ENCODE peak calls at places on chromosomes 6 and 20, in seven cellular contexts. Y is neural progenitor cell; L is BJ; R is pancreas; B is HL-60; V is GM23248; M is CD4-positive, alpha-beta memory T cell. N is an unnamed sample. For H3K27me3, the result is how much of the 10 kb centered on the place peaks cover.

GRCh38 chr6:133240511-133241087 is 558 bp upstream of the EYA4 start:
- DNase-seq in L (no peak), Y (peak), M (no peak), R (no peak), B (no peak), V (no peak), N (no peak)

GRCh38 chr6:156720739-156721714 is 56.2 kb upstream of the ARID1B start:
- DNase-seq in V (peak), B (no peak), L (no peak), R (peak), Y (peak), M (no peak), N (no peak)

GRCh38 chr20:17833036-17833674 is 133.4 kb downstream of the BANF2 start:
- DNase-seq in R (no peak), L (no peak), Y (no peak), V (peak), B (no peak), M (no peak), N (no peak)

GRCh38 chr20:44979090-44979621 is 12.8 kb downstream of the STK4 start:
- DNase-seq in Y (no peak), B (peak), R (no peak), V (no peak), L (no peak), M (peak), N (no peak)

GRCh38 chr6:15516923-15517560 is 145.8 kb downstream of the DTNBP1 start:
- DNase-seq in V (no peak), M (no peak), B (no peak), L (no peak), R (no peak), Y (no peak), N (peak)

GRCh38 chr6:170131351-170131750 is 159.5 kb downstream of the DLL1 start:
- DNase-seq in V (no peak), Y (no peak), B (no peak), M (no peak), R (no peak), L (no peak), N (no peak)

GRCh38 chr6:72554203-72554564 is 67.7 kb upstream of the KCNQ5 start:
- DNase-seq in R (no peak), L (peak), V (peak), B (no peak), Y (no peak), M (no peak), N (no peak)

GRCh38 chr6:53512631-53513030 is 32.3 kb downstream of the GCLC start:
- DNase-seq in B (no peak), L (no peak), V (no peak), R (no peak), M (no peak), Y (no peak), N (no peak)

GRCh38 chr6:116996842-116997241 is 119.8 kb downstream of the RFX6 start:
- DNase-seq in R (no peak), Y (peak), B (no peak), V (no peak), M (no peak), L (no peak), N (no peak)

GRCh38 chr20:19806806-19807691 is 49.0 kb downstream of the RIN2 start:
- DNase-seq in M (no peak), V (no peak), R (peak), Y (no peak), L (no peak), B (no peak), N (no peak)

GRCh38 chr6:35400901-35401311 is 51.2 kb upstream of the FANCE start:
- DNase-seq in B (no peak), M (no peak), R (peak), V (peak), Y (no peak), L (no peak), N (no peak)

GRCh38 chr6:5517781-5518180 is 256.5 kb downstream of the FARS2 start:
- DNase-seq in B (no peak), M (peak), R (no peak), V (no peak), L (no peak), Y (no peak), N (no peak)

GRCh38 chr20:39036851-39037250 is 74.7 kb downstream of the DHX35 start:
- DNase-seq in V (no peak), Y (no peak), L (no peak), B (no peak), M (no peak), R (no peak), N (no peak)

GRCh38 chr6:42984924-42985475 is 630 bp downstream of the PPP2R5D start:
- DNase-seq in Y (peak), L (no peak), V (peak), B (peak), R (no peak), M (no peak), N (no peak)

GRCh38 chr20:49843770-49844169 is 31.1 kb downstream of the SLC9A8 start:
- DNase-seq in B (no peak), Y (no peak), R (no peak), M (no peak), V (no peak), L (no peak), N (no peak)

GRCh38 chr20:36833275-36834020 is 42.5 kb upstream of the TLDC2 start:
- DNase-seq in V (peak), B (no peak), R (no peak), Y (no peak), M (no peak), L (no peak), N (no peak)

GRCh38 chr6:166353507-166353906 is 11.2 kb upstream of the SFT2D1 start:
- DNase-seq in V (no peak), B (no peak), M (no peak), Y (no peak), R (no peak), L (no peak), N (no peak)

GRCh38 chr6:27311806-27312145 is 297 bp downstream of the POM121L2 start:
- DNase-seq in R (no peak), B (no peak), M (no peak), L (no peak), Y (peak), V (no peak), N (no peak)

GRCh38 chr6:21615504-21615903 is 22.0 kb downstream of the SOX4 start:
- DNase-seq in M (no peak), B (no peak), L (no peak), R (no peak), Y (no peak), V (peak), N (no peak)

GRCh38 chr20:61970357-61970756 is 95.3 kb downstream of the TAF4 start:
- DNase-seq in Y (no peak), V (no peak), R (no peak), L (no peak), M (no peak), B (no peak), N (peak)

GRCh38 chr20:301886-302848 is 4.8 kb downstream of the ZCCHC3 start:
- DNase-seq in Y (peak), V (no peak), B (no peak), R (no peak), M (no peak), L (no peak), N (no peak)

GRCh38 chr20:52031206-52031573 is 160.4 kb downstream of the ZFP64 start:
- DNase-seq in B (no peak), L (no peak), M (no peak), R (no peak), V (no peak), Y (no peak), N (no peak)

GRCh38 chr20:51404297-51405060 is 138.0 kb downstream of the NFATC2 start:
- DNase-seq in L (no peak), M (peak), R (no peak), B (no peak), V (no peak), Y (no peak), N (no peak)

GRCh38 chr6:3535716-3536435 is 79.0 kb upstream of the SLC22A23 start:
- DNase-seq in V (no peak), Y (no peak), L (no peak), M (no peak), B (no peak), R (no peak), N (no peak)

GRCh38 chr6:140217283-140217682 is 842.8 kb upstream of the CITED2 start:
- DNase-seq in V (no peak), L (no peak), R (no peak), M (no peak), B (no peak), Y (no peak), N (no peak)

GRCh38 chr6:49664817-49665216 is 28.2 kb upstream of the RHAG start:
- DNase-seq in Y (no peak), B (no peak), M (no peak), R (no peak), V (no peak), L (no peak), N (no peak)

GRCh38 chr6:169106176-169106575 is 147.5 kb downstream of the THBS2 start:
- DNase-seq in M (no peak), R (no peak), V (no peak), B (no peak), L (no peak), Y (no peak), N (no peak)

GRCh38 chr6:125888989-125889656 is 67.4 kb upstream of the HINT3 start:
- DNase-seq in R (peak), V (peak), M (no peak), B (no peak), L (no peak), Y (peak), N (no peak)

GRCh38 chr6:25006565-25007001 is 70.8 kb upstream of the RIPOR2 start:
- DNase-seq in R (peak), Y (no peak), M (peak), B (peak), V (peak), L (no peak), N (no peak)

GRCh38 chr6:4446982-4447381 is 311.6 kb upstream of the ECI2 start:
- DNase-seq in B (no peak), V (peak), R (no peak), Y (no peak), L (peak), M (no peak), N (no peak)

GRCh38 chr6:112665815-112666214 is 318.7 kb downstream of the RFPL4B start:
- DNase-seq in R (no peak), M (no peak), V (peak), B (no peak), L (peak), Y (no peak), N (no peak)

GRCh38 chr6:130362128-130362527 is 3.7 kb upstream of the TMEM200A start:
- DNase-seq in M (no peak), L (no peak), B (no peak), R (no peak), Y (peak), V (no peak), N (no peak)

GRCh38 chr6:29853245-29853644 is 25.6 kb downstream of the HLA-G start:
- DNase-seq in B (no peak), V (no peak), Y (no peak), R (no peak), L (no peak), M (no peak), N (no peak)

GRCh38 chr6:29845405-29846006 is 17.9 kb downstream of the HLA-G start:
- DNase-seq in V (no peak), R (no peak), L (no peak), Y (no peak), B (no peak), M (peak), N (no peak)

GRCh38 chr6:29850011-29850553 is 22.5 kb downstream of the HLA-G start:
- DNase-seq in B (no peak), V (peak), M (no peak), L (no peak), R (no peak), Y (no peak), N (no peak)

GRCh38 chr6:29851190-29851589 is 23.6 kb downstream of the HLA-G start:
- DNase-seq in B (no peak), Y (no peak), V (no peak), M (no peak), L (no peak), R (no peak), N (no peak)

GRCh38 chr6:29847871-29848630 is 20.4 kb downstream of the HLA-G start:
- DNase-seq in R (peak), B (peak), Y (peak), L (no peak), M (peak), V (peak), N (peak)
- H3K27me3 ChIP-seq in R (under half), B (under half), Y (under half), L (under half), M (under half), V (under half), N (under half)

GRCh38 chr6:118400582-118400981 is 147.5 kb upstream of the PLN start:
- DNase-seq in V (no peak), R (no peak), B (no peak), Y (no peak), L (no peak), M (no peak), N (no peak)

GRCh38 chr6:118403036-118403435 is 145.1 kb upstream of the PLN start:
- DNase-seq in M (no peak), L (peak), R (no peak), V (no peak), B (no peak), Y (no peak), N (no peak)

GRCh38 chr6:118398066-118398465 is 150.0 kb upstream of the PLN start:
- DNase-seq in M (no peak), V (no peak), R (no peak), L (no peak), Y (peak), B (no peak), N (no peak)

GRCh38 chr6:118400098-118400497 is 148.0 kb upstream of the PLN start:
- DNase-seq in M (no peak), R (no peak), L (no peak), B (no peak), V (no peak), Y (no peak), N (no peak)

GRCh38 chr6:118401325-118401998 is 146.6 kb upstream of the PLN start:
- DNase-seq in R (no peak), M (no peak), L (no peak), V (no peak), B (no peak), Y (no peak), N (no peak)
- H3K4me3 ChIP-seq in R (no peak), M (no peak), L (no peak), V (no peak), B (no peak), Y (no peak), N (no peak)

GRCh38 chr6:10403385-10404106 is 11.3 kb downstream of the TFAP2A start:
- DNase-seq in L (no peak), M (no peak), Y (no peak), V (peak), R (no peak), B (no peak), N (no peak)

GRCh38 chr6:10402648-10403311 is 12.1 kb downstream of the TFAP2A start:
- DNase-seq in Y (no peak), V (no peak), R (no peak), B (peak), L (no peak), M (no peak), N (no peak)

GRCh38 chr6:10404107-10404798 is 10.6 kb downstream of the TFAP2A start:
- DNase-seq in Y (peak), R (peak), B (peak), V (peak), L (peak), M (peak), N (peak)

GRCh38 chr6:10406556-10406955 is 8.3 kb downstream of the TFAP2A start:
- DNase-seq in B (no peak), R (no peak), L (no peak), Y (no peak), M (no peak), V (no peak), N (no peak)

GRCh38 chr6:10404799-10405524 is 9.9 kb downstream of the TFAP2A start:
- DNase-seq in R (no peak), M (no peak), V (no peak), L (no peak), Y (no peak), B (no peak), N (no peak)
- H3K27me3 ChIP-seq in R (under half), M (under half), V (under half), L (under half), Y (half or more), B (under half), N (under half)

GRCh38 chr20:23050847-23051627 is 1.6 kb upstream of the THBD start:
- DNase-seq in M (no peak), B (peak), Y (peak), L (no peak), R (peak), V (peak), N (no peak)
- H3K4me3 ChIP-seq in M (no peak), B (no peak), Y (peak), L (peak), R (no peak), V (peak), N (peak)

GRCh38 chr6:144758602-144759001 is 473.5 kb downstream of the UTRN start:
- DNase-seq in L (no peak), B (no peak), R (no peak), Y (no peak), V (peak), M (no peak), N (no peak)
- H3K27me3 ChIP-seq in L (under half), B (under half), R (under half), Y (under half), V (under half), M (under half), N (under half)

GRCh38 chr20:32019563-32020463 is 9.6 kb downstream of the CCM2L start:
- DNase-seq in Y (no peak), V (peak), L (no peak), R (no peak), B (no peak), M (no peak), N (no peak)
- H3K4me3 ChIP-seq in Y (peak), V (no peak), L (no peak), R (no peak), B (no peak), M (no peak), N (peak)